ENCODE peak calls at places on chromosomes 11 and 22, in seven cellular contexts. V is H9, C is mesendoderm, P is H1, J is trophoblast cell, D is mesenchymal stem cell, M is neuronal stem cell. F is an unnamed sample.

GRCh38 chr22:29351042-29351441 is 35.5 kb upstream of the RASL10A start:
- DNase-seq in M (no peak), P (no peak), C (no peak), D (no peak), J (no peak), V (no peak), F (no peak)

GRCh38 chr11:119892311-119892808 is 163.4 kb upstream of the NECTIN1 start:
- DNase-seq in P (no peak), V (no peak), D (no peak), J (no peak), M (no peak), C (peak), F (no peak)

GRCh38 chr11:97667057-97667456 is 1277.2 kb downstream of the JRKL start:
- DNase-seq in D (no peak), J (no peak), M (no peak), P (no peak), V (no peak), C (no peak), F (no peak)

GRCh38 chr11:130719516-130719915 is 196.8 kb downstream of the SNX19 start:
- DNase-seq in J (no peak), C (no peak), V (no peak), D (peak), M (no peak), P (no peak), F (peak)

GRCh38 chr11:134395002-134395401 is 17.0 kb downstream of the B3GAT1 start:
- DNase-seq in M (no peak), D (no peak), P (no peak), J (no peak), C (no peak), V (no peak), F (no peak)

GRCh38 chr11:114076974-114077373 is 17.5 kb downstream of the ZBTB16 start:
- DNase-seq in J (no peak), M (no peak), P (no peak), D (peak), V (no peak), C (peak), F (no peak)

GRCh38 chr11:12841946-12842630 is 167.0 kb upstream of the RASSF10 start:
- DNase-seq in P (no peak), M (no peak), J (peak), V (no peak), D (peak), C (peak), F (peak)

GRCh38 chr11:130166457-130166784 is 6.8 kb downstream of the ST14 start:
- DNase-seq in J (peak), P (no peak), D (peak), V (no peak), M (no peak), C (no peak), F (peak)

GRCh38 chr11:3095712-3096361 is 38.6 kb upstream of the CARS1 start:
- DNase-seq in J (no peak), V (no peak), M (peak), C (peak), P (no peak), D (peak), F (peak)

GRCh38 chr11:20388096-20389055 is 860 bp downstream of the PRMT3 start:
- DNase-seq in V (no peak), C (peak), D (peak), J (no peak), P (no peak), M (no peak), F (no peak)

GRCh38 chr11:46916669-46917108 is 1.7 kb downstream of the LRP4 start:
- DNase-seq in P (no peak), M (no peak), C (peak), V (peak), J (no peak), D (peak), F (peak)

GRCh38 chr22:22657712-22658111 is 13.3 kb downstream of the GGTLC2 start:
- DNase-seq in D (no peak), J (no peak), V (no peak), M (no peak), P (no peak), C (no peak), F (no peak)

GRCh38 chr11:95108671-95109551 is 19.3 kb downstream of the ENDOD1 start:
- DNase-seq in P (no peak), D (peak), V (no peak), M (no peak), J (no peak), C (peak), F (peak)

GRCh38 chr11:34284166-34284565 is 73.6 kb downstream of the ABTB2 start:
- DNase-seq in V (no peak), J (no peak), C (no peak), P (no peak), D (no peak), M (no peak), F (no peak)

GRCh38 chr11:3845670-3846069 is 4.9 kb upstream of the RHOG start:
- DNase-seq in D (no peak), M (no peak), P (no peak), C (no peak), J (no peak), V (no peak), F (no peak)

GRCh38 chr11:34501962-34502361 is 11.6 kb downstream of the ELF5 start:
- DNase-seq in D (no peak), V (no peak), J (no peak), P (no peak), M (no peak), C (no peak), F (no peak)

GRCh38 chr11:7251836-7252682 is at the start of gene SYT9:
- DNase-seq in M (peak), V (peak), P (peak), J (peak), D (peak), C (peak), F (no peak)

GRCh38 chr11:86117706-86118050 is 48.8 kb upstream of the PICALM start:
- DNase-seq in M (no peak), C (no peak), J (no peak), V (no peak), D (no peak), P (no peak), F (no peak)

GRCh38 chr11:86119062-86119461 is 50.2 kb upstream of the PICALM start:
- DNase-seq in P (no peak), M (no peak), C (no peak), D (no peak), J (no peak), V (no peak), F (no peak)

GRCh38 chr11:86116996-86117705 is 48.3 kb upstream of the PICALM start:
- DNase-seq in D (no peak), V (no peak), M (no peak), J (peak), C (no peak), P (no peak), F (peak)

GRCh38 chr11:86116386-86116726 is 47.5 kb upstream of the PICALM start:
- DNase-seq in M (no peak), J (no peak), V (no peak), D (peak), P (no peak), C (no peak), F (peak)

DNA sequence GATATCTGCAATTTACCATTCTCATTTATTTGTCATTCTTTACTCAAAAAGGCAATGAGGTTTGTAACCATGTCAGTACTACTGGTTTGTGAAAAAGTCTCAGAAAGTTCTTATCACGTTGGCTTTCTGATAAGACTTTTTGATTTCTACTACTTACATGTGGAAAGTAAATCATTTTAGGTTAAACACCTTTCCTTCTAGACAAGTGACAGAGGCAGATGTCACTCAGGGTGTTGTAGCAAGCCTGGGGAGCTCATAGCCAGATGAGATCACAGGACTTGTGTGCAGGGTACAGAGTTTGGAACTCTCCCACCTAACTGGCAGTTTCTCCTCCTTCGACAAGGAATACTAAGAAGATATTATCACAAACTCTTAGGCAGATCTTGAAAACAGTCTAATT is 49.3 kb upstream of the PICALM start:
- DNase-seq in M (no peak), P (no peak), D (no peak), J (no peak), V (no peak), C (no peak), F (no peak)
- H2AK5ac ChIP-seq in M (no peak), P (no peak), D (peak), J (no peak), V (no peak), C (no peak), F (peak)

GRCh38 chr22:17966403-17966717 is 58.0 kb downstream of the MICAL3 start:
- DNase-seq in J (peak), P (no peak), C (no peak), M (no peak), V (no peak), D (no peak), F (no peak)

GRCh38 chr22:17970205-17970708 is 54.1 kb downstream of the MICAL3 start:
- DNase-seq in V (no peak), D (peak), J (peak), C (no peak), M (no peak), P (no peak), F (peak)

GRCh38 chr22:17965538-17966402 is 58.6 kb downstream of the MICAL3 start:
- DNase-seq in M (no peak), C (peak), P (no peak), V (no peak), J (no peak), D (no peak), F (no peak)

GRCh38 chr22:17969732-17970131 is 54.6 kb downstream of the MICAL3 start:
- DNase-seq in P (no peak), M (no peak), C (peak), J (peak), V (no peak), D (peak), F (peak)

DNA sequence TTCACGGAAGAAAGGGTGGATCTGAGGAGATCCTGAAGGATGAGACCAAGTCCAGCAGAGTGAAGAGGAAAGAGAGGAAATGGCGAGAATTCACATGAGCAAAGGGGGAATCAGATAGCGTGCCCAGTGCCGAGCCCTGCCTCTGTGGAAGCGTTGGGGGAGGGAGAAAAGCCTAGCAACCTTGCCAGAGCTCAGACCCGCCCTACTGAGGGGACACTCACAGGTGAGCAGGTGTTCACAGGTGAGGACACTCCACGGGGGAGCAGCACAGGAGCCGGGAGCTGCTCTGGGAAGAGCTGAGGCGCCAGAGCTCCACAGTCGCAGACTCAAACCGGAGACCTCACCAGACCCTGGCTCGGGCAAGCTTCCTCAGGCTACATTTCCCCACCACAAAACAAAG is 56.2 kb downstream of the MICAL3 start:
- DNase-seq in J (no peak), D (no peak), M (no peak), C (no peak), V (no peak), P (no peak), F (no peak)
- H2AK5ac ChIP-seq in J (no peak), D (peak), M (no peak), C (no peak), V (no peak), P (no peak), F (peak)

GRCh38 chr22:19993926-19994325 is 22.7 kb downstream of the ARVCF start:
- DNase-seq in M (no peak), D (no peak), J (no peak), C (no peak), P (no peak), V (no peak), F (no peak)

GRCh38 chr22:19991395-19991644 is 25.3 kb downstream of the ARVCF start:
- DNase-seq in J (no peak), P (no peak), M (no peak), V (no peak), C (no peak), D (no peak), F (no peak)

GRCh38 chr22:19992921-19993355 is 23.7 kb downstream of the ARVCF start:
- DNase-seq in J (no peak), M (no peak), V (no peak), C (no peak), P (no peak), D (no peak), F (no peak)

GRCh38 chr22:19991645-19992451 is 24.8 kb downstream of the ARVCF start:
- DNase-seq in P (no peak), C (no peak), M (no peak), J (no peak), V (no peak), D (no peak), F (no peak)

GRCh38 chr22:19992481-19992911 is 24.1 kb downstream of the ARVCF start:
- DNase-seq in C (no peak), M (no peak), P (no peak), V (no peak), J (no peak), D (no peak), F (no peak)
- H2AK5ac ChIP-seq in C (no peak), M (peak), P (no peak), V (no peak), J (no peak), D (no peak), F (peak)

GRCh38 chr22:25697978-25698377 is 44.0 kb upstream of the MYO18B start:
- DNase-seq in J (no peak), M (no peak), P (no peak), D (no peak), C (no peak), V (no peak), F (no peak)
- H2AK5ac ChIP-seq in J (no peak), M (no peak), P (no peak), D (no peak), C (no peak), V (no peak), F (no peak)

DNA sequence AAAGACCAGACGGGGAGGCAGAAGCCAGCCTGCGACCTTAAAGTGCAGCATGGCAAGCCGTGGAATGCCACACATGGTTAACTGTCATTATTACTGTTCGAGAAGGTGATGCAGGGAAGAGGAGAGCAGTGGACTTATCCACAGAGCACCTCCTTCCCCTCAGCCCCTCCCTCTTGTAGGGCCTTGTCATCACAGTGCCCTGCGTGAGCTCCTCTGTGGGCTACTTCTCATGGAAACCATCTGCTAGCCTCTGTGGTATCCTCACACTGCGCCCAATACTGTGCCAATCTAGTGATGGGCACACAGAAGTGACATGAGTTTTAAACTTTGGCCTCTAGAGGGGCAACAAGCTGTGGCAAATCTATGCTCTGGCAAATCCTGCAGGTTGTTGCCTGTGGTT is 18.2 kb upstream of the CCDC134 start:
- DNase-seq in J (no peak), C (no peak), D (no peak), V (no peak), M (no peak), P (no peak), F (no peak)
- H2AK5ac ChIP-seq in J (no peak), C (no peak), D (no peak), V (no peak), M (no peak), P (no peak), F (no peak)

GRCh38 chr11:79028214-79028613 is 412.6 kb downstream of the TENM4 start:
- DNase-seq in M (no peak), V (no peak), D (no peak), P (no peak), J (no peak), C (no peak), F (no peak)
- H2AK5ac ChIP-seq in M (no peak), V (no peak), D (no peak), P (no peak), J (no peak), C (no peak), F (no peak)

DNA sequence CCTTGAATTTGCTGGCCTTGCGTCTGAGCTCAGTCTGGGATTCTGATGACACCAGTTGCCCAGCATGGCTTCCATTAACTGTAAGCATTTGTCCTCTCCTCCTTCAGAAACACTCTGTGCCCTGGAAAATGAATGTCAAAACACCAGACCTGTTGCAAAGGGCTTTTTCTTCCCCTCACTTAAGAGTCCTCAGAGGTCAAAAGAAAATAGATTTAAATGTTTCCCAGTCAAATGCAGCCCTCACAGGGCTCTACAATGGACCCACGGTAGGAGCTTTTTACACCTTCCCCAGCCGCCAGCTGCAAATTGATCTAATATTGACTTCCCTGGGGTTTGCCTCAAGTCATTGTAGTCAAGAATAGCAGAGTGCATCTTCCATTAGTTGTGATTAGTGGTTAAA is 332.2 kb downstream of the INSC start:
- DNase-seq in C (peak), P (no peak), D (no peak), V (no peak), M (no peak), J (no peak), F (no peak)
- H2AK5ac ChIP-seq in C (no peak), P (no peak), D (no peak), V (no peak), M (no peak), J (no peak), F (no peak)

GRCh38 chr11:71441251-71441650 is 6.9 kb downstream of the DHCR7 start:
- DNase-seq in J (no peak), P (no peak), D (no peak), C (no peak), V (no peak), M (no peak), F (no peak)

GRCh38 chr11:71438650-71439049 is 9.5 kb downstream of the DHCR7 start:
- DNase-seq in P (no peak), V (no peak), D (no peak), M (no peak), J (no peak), C (no peak), F (no peak)

GRCh38 chr11:71442123-71442522 is 6.1 kb downstream of the DHCR7 start:
- DNase-seq in C (no peak), P (no peak), J (no peak), D (no peak), V (no peak), M (no peak), F (no peak)

GRCh38 chr11:71437879-71438278 is 10.3 kb downstream of the DHCR7 start:
- DNase-seq in J (no peak), D (no peak), C (no peak), V (no peak), P (no peak), M (no peak), F (no peak)

GRCh38 chr11:71440021-71440755 is 8.0 kb downstream of the DHCR7 start:
- DNase-seq in D (no peak), C (no peak), V (no peak), M (no peak), P (no peak), J (no peak), F (no peak)
- H2AK5ac ChIP-seq in D (no peak), C (no peak), V (no peak), M (no peak), P (no peak), J (no peak), F (no peak)

F was measured in IMR-90.